ENCODE peak calls at places on chromosomes 6 and 20, in four cellular contexts. One of them, this sample, is unnamed.

GRCh38 chr20:4973330-4974097 is 27.8 kb downstream of the SLC23A2 start:
- DNase-seq in mesenchymal stem cell: peak
- DNase-seq in IMR-90: peak
- DNase-seq in H1: no peak
- DNase-seq in this sample: no peak

GRCh38 chr6:15387118-15387517 is 141.2 kb downstream of the JARID2 start:
- DNase-seq in mesenchymal stem cell: no peak
- DNase-seq in IMR-90: peak
- DNase-seq in H1: no peak
- DNase-seq in this sample: no peak

GRCh38 chr6:111804627-111805235 is 68.5 kb downstream of the FYN start:
- DNase-seq in mesenchymal stem cell: peak
- DNase-seq in IMR-90: peak
- DNase-seq in H1: no peak
- DNase-seq in this sample: no peak

GRCh38 chr6:142728910-142729481 is 216.0 kb downstream of the HIVEP2 start:
- DNase-seq in mesenchymal stem cell: peak
- DNase-seq in IMR-90: peak
- DNase-seq in H1: no peak
- DNase-seq in this sample: no peak

GRCh38 chr6:130293800-130294199 is 71.0 kb upstream of the SAMD3 start:
- DNase-seq in mesenchymal stem cell: peak
- DNase-seq in IMR-90: peak
- DNase-seq in H1: no peak
- DNase-seq in this sample: peak

GRCh38 chr6:108260126-108260808 is 573 bp downstream of the SNX3 start:
- DNase-seq in mesenchymal stem cell: peak
- DNase-seq in IMR-90: peak
- DNase-seq in H1: peak
- DNase-seq in this sample: peak

GRCh38 chr20:17935761-17936160 is 32.8 kb downstream of the SNX5 start:
- DNase-seq in mesenchymal stem cell: no peak
- DNase-seq in IMR-90: no peak
- DNase-seq in H1: no peak
- DNase-seq in this sample: no peak

GRCh38 chr6:65642776-65643175 is 64.2 kb downstream of the EYS start:
- DNase-seq in mesenchymal stem cell: no peak
- DNase-seq in IMR-90: no peak
- DNase-seq in H1: no peak
- DNase-seq in this sample: no peak

GRCh38 chr6:53005667-53006250 is 10.7 kb upstream of the GSTA4 start:
- DNase-seq in mesenchymal stem cell: no peak
- DNase-seq in IMR-90: no peak
- DNase-seq in H1: no peak
- DNase-seq in this sample: peak

GRCh38 chr6:11072080-11072479 is 21.6 kb upstream of the SMIM13 start:
- DNase-seq in mesenchymal stem cell: no peak
- DNase-seq in IMR-90: no peak
- DNase-seq in H1: no peak
- DNase-seq in this sample: no peak

GRCh38 chr6:13165518-13166186 is 162.7 kb downstream of the TBC1D7 start:
- DNase-seq in mesenchymal stem cell: peak
- DNase-seq in IMR-90: no peak
- DNase-seq in H1: no peak
- DNase-seq in this sample: no peak

GRCh38 chr6:157019115-157019628 is 242.0 kb downstream of the ARID1B start:
- DNase-seq in mesenchymal stem cell: peak
- DNase-seq in IMR-90: peak
- DNase-seq in H1: no peak
- DNase-seq in this sample: peak

GRCh38 chr6:624979-625378 is 31.9 kb downstream of the HUS1B start:
- DNase-seq in mesenchymal stem cell: peak
- DNase-seq in IMR-90: peak
- DNase-seq in H1: no peak
- DNase-seq in this sample: no peak

GRCh38 chr6:29489286-29489685 is 1.5 kb upstream of the MAS1L start:
- DNase-seq in mesenchymal stem cell: no peak
- DNase-seq in IMR-90: no peak
- DNase-seq in H1: peak
- DNase-seq in this sample: no peak

GRCh38 chr6:170137911-170138910 is 152.7 kb downstream of the DLL1 start:
- DNase-seq in mesenchymal stem cell: no peak
- DNase-seq in IMR-90: no peak
- DNase-seq in H1: peak
- DNase-seq in this sample: no peak

GRCh38 chr20:5056801-5057599 is 55.7 kb upstream of the SLC23A2 start:
- DNase-seq in mesenchymal stem cell: peak
- DNase-seq in IMR-90: peak
- DNase-seq in H1: peak
- DNase-seq in this sample: peak

GRCh38 chr6:75157336-75157735 is 48.5 kb downstream of the COL12A1 start:
- DNase-seq in mesenchymal stem cell: peak
- DNase-seq in IMR-90: no peak
- DNase-seq in H1: no peak
- DNase-seq in this sample: no peak

GRCh38 chr6:112804638-112805330 is 457.7 kb downstream of the RFPL4B start:
- DNase-seq in mesenchymal stem cell: no peak
- DNase-seq in IMR-90: no peak
- DNase-seq in H1: no peak
- DNase-seq in this sample: no peak

GRCh38 chr6:114376611-114377206 is 33.9 kb upstream of the HS3ST5 start:
- DNase-seq in mesenchymal stem cell: no peak
- DNase-seq in IMR-90: no peak
- DNase-seq in H1: no peak
- DNase-seq in this sample: no peak

GRCh38 chr6:14129572-14129971 is 12.0 kb downstream of the CD83 start:
- DNase-seq in mesenchymal stem cell: peak
- DNase-seq in IMR-90: peak
- DNase-seq in H1: no peak
- DNase-seq in this sample: peak

GRCh38 chr6:11392778-11393507 is 144.6 kb upstream of the TMEM170B start:
- DNase-seq in mesenchymal stem cell: no peak
- DNase-seq in IMR-90: no peak
- DNase-seq in H1: no peak
- DNase-seq in this sample: no peak

GRCh38 chr6:167898673-167899311 is 72.1 kb downstream of the AFDN start:
- DNase-seq in mesenchymal stem cell: peak
- DNase-seq in IMR-90: peak
- DNase-seq in H1: no peak
- DNase-seq in this sample: no peak

GRCh38 chr6:147207351-147207750 is 3.1 kb downstream of the STXBP5 start:
- DNase-seq in mesenchymal stem cell: no peak
- DNase-seq in IMR-90: no peak
- DNase-seq in H1: no peak
- DNase-seq in this sample: no peak

GRCh38 chr6:797479-798077 is 104.6 kb upstream of the EXOC2 start:
- DNase-seq in mesenchymal stem cell: peak
- DNase-seq in IMR-90: peak
- DNase-seq in H1: peak
- DNase-seq in this sample: no peak

GRCh38 chr6:113414511-113414910 is 442.6 kb upstream of the MARCKS start:
- DNase-seq in mesenchymal stem cell: peak
- DNase-seq in IMR-90: peak
- DNase-seq in H1: no peak
- DNase-seq in this sample: no peak

GRCh38 chr20:5945963-5946362 is 4.4 kb downstream of the TRMT6 start:
- DNase-seq in mesenchymal stem cell: peak
- DNase-seq in IMR-90: peak
- DNase-seq in H1: no peak
- DNase-seq in this sample: no peak

GRCh38 chr6:12119085-12119588 is 107.0 kb downstream of the HIVEP1 start:
- DNase-seq in mesenchymal stem cell: no peak
- DNase-seq in IMR-90: no peak
- DNase-seq in H1: no peak
- DNase-seq in this sample: no peak

GRCh38 chr6:7135755-7136154 is 28.0 kb downstream of the RREB1 start:
- DNase-seq in mesenchymal stem cell: no peak
- DNase-seq in IMR-90: no peak
- DNase-seq in H1: no peak
- DNase-seq in this sample: no peak

GRCh38 chr6:167661456-167662103 is 165.1 kb upstream of the AFDN start:
- DNase-seq in mesenchymal stem cell: no peak
- DNase-seq in IMR-90: no peak
- DNase-seq in H1: no peak
- DNase-seq in this sample: no peak

GRCh38 chr6:137025786-137026730 is 18.7 kb downstream of the IL20RA start:
- DNase-seq in mesenchymal stem cell: peak
- DNase-seq in IMR-90: no peak
- DNase-seq in H1: no peak
- DNase-seq in this sample: no peak

GRCh38 chr6:85600713-85601313 is 7.2 kb upstream of the SNX14 start:
- DNase-seq in mesenchymal stem cell: no peak
- DNase-seq in IMR-90: no peak
- DNase-seq in H1: no peak
- DNase-seq in this sample: no peak

GRCh38 chr20:50366270-50367103 is 143.7 kb upstream of the PTPN1 start:
- DNase-seq in mesenchymal stem cell: peak
- DNase-seq in IMR-90: peak
- DNase-seq in H1: no peak
- DNase-seq in this sample: no peak

GRCh38 chr6:100171533-100172321 is 177.7 kb upstream of the MCHR2 start:
- DNase-seq in mesenchymal stem cell: no peak
- DNase-seq in IMR-90: no peak
- DNase-seq in H1: no peak
- DNase-seq in this sample: no peak

GRCh38 chr20:48921168-48921882 is at the start of gene ARFGEF2:
- DNase-seq in mesenchymal stem cell: peak
- DNase-seq in IMR-90: peak
- DNase-seq in H1: peak
- DNase-seq in this sample: peak
- H4K91ac ChIP-seq in mesenchymal stem cell: peak
- H4K91ac ChIP-seq in IMR-90: peak
- H4K91ac ChIP-seq in H1: peak
- H4K91ac ChIP-seq in this sample: peak

GRCh38 chr20:57083072-57083471 is 183.4 kb downstream of the BMP7 start:
- DNase-seq in mesenchymal stem cell: no peak
- DNase-seq in IMR-90: no peak
- DNase-seq in H1: no peak
- DNase-seq in this sample: no peak

GRCh38 chr20:57086066-57086465 is 180.4 kb downstream of the BMP7 start:
- DNase-seq in mesenchymal stem cell: no peak
- DNase-seq in IMR-90: no peak
- DNase-seq in H1: no peak
- DNase-seq in this sample: no peak

GRCh38 chr20:57080796-57081195 is 185.6 kb downstream of the BMP7 start:
- DNase-seq in mesenchymal stem cell: peak
- DNase-seq in IMR-90: no peak
- DNase-seq in H1: no peak
- DNase-seq in this sample: no peak

GRCh38 chr20:57079016-57080005 is 187.1 kb downstream of the BMP7 start:
- DNase-seq in mesenchymal stem cell: no peak
- DNase-seq in IMR-90: no peak
- DNase-seq in H1: no peak
- DNase-seq in this sample: no peak

GRCh38 chr20:57082546-57082945 is 183.9 kb downstream of the BMP7 start:
- DNase-seq in mesenchymal stem cell: no peak
- DNase-seq in IMR-90: no peak
- DNase-seq in H1: no peak
- DNase-seq in this sample: no peak
- H2BK15ac ChIP-seq in mesenchymal stem cell: no peak
- H2BK15ac ChIP-seq in IMR-90: no peak
- H2BK15ac ChIP-seq in H1: no peak
- H2BK15ac ChIP-seq in this sample: no peak

GRCh38 chr20:34990661-34991214 is 35.1 kb downstream of the MYH7B start:
- DNase-seq in mesenchymal stem cell: no peak
- DNase-seq in IMR-90: no peak
- DNase-seq in H1: no peak
- DNase-seq in this sample: no peak
- H4K91ac ChIP-seq in mesenchymal stem cell: no peak
- H4K91ac ChIP-seq in IMR-90: no peak
- H4K91ac ChIP-seq in H1: no peak
- H4K91ac ChIP-seq in this sample: no peak

GRCh38 chr20:62961799-62962198 is 9.3 kb downstream of the SLC17A9 start:
- DNase-seq in mesenchymal stem cell: no peak
- DNase-seq in IMR-90: no peak
- DNase-seq in H1: no peak
- DNase-seq in this sample: no peak

GRCh38 chr20:62959101-62959971 is 6.8 kb downstream of the SLC17A9 start:
- DNase-seq in mesenchymal stem cell: no peak
- DNase-seq in IMR-90: no peak
- DNase-seq in H1: no peak
- DNase-seq in this sample: no peak

GRCh38 chr20:62958388-62959100 is 6.0 kb downstream of the SLC17A9 start:
- DNase-seq in mesenchymal stem cell: no peak
- DNase-seq in IMR-90: no peak
- DNase-seq in H1: no peak
- DNase-seq in this sample: no peak

GRCh38 chr20:62961310-62961783 is 8.8 kb downstream of the SLC17A9 start:
- DNase-seq in mesenchymal stem cell: no peak
- DNase-seq in IMR-90: no peak
- DNase-seq in H1: no peak
- DNase-seq in this sample: peak

DNA sequence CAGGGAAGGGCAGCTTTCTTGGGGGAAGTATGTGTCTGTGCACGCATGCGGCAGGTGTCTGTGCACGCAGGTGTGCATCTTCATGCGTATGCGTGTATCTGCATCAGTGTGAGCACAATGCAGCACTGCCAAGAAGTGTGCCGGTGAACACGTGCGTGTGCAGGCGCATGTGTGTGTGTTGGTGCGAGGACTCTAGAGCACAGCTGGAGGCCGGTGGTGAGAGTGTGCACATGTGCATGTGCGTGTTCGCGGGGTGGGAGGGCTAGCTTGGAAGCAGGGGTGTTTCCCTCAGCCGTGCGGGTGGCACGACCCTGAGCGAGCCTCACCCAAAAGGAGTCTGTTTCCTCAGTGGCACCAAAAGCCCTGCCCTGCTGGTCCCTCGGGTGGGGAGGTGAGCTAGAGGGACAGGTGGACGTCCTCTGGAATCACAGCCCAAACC is 7.5 kb downstream of the SLC17A9 start:
- DNase-seq in mesenchymal stem cell: no peak
- DNase-seq in IMR-90: no peak
- DNase-seq in H1: no peak
- DNase-seq in this sample: no peak
- H2BK15ac ChIP-seq in mesenchymal stem cell: no peak
- H2BK15ac ChIP-seq in IMR-90: no peak
- H2BK15ac ChIP-seq in H1: peak
- H2BK15ac ChIP-seq in this sample: no peak

This sample was measured in H9.